ENCODE peak calls at places on chromosomes 4 and X, in four cellular contexts. B, H, V and X are unnamed samples.

GRCh38 chr4:107689912-107690587 is 30.0 kb downstream of the PAPSS1 start:
- DNase-seq in B (no peak), H (peak), V (no peak), X (no peak)

GRCh38 chr4:84531689-84532088 is 32.6 kb upstream of the NKX6-1 start:
- DNase-seq in B (no peak), H (no peak), V (no peak), X (no peak)

GRCh38 chr4:7325541-7325940 is 109.2 kb downstream of the PSAPL1 start:
- DNase-seq in B (no peak), H (no peak), V (no peak), X (no peak)

GRCh38 chrX:99901091-99901490 is 509.0 kb downstream of the PCDH19 start:
- DNase-seq in B (no peak), H (no peak), V (no peak), X (no peak)

GRCh38 chr4:39083164-39083563 is 21.1 kb downstream of the KLHL5 start:
- DNase-seq in B (no peak), H (peak), V (no peak), X (peak)

GRCh38 chrX:30489323-30489722 is 88.2 kb downstream of the TASL start:
- DNase-seq in B (peak), H (no peak), V (no peak), X (no peak)

GRCh38 chrX:54415534-54416350 is 24.5 kb upstream of the TSR2 start:
- DNase-seq in B (no peak), H (no peak), V (no peak), X (peak)

GRCh38 chrX:52078133-52078532 is 9.2 kb upstream of the MAGED4B start:
- DNase-seq in B (no peak), H (no peak), V (no peak), X (peak)

GRCh38 chrX:151912221-151912620 is 468 bp upstream of the MAGEA4 start:
- DNase-seq in B (no peak), H (no peak), V (no peak), X (no peak)

GRCh38 chrX:152915541-152916241 is 17.8 kb downstream of the ZNF185 start:
- DNase-seq in B (no peak), H (no peak), V (no peak), X (peak)

GRCh38 chr4:41092128-41092527 is 122.2 kb downstream of the APBB2 start:
- DNase-seq in B (no peak), H (no peak), V (no peak), X (no peak)

GRCh38 chr4:137739391-137739790 is 207.1 kb upstream of the PCDH18 start:
- DNase-seq in B (no peak), H (no peak), V (no peak), X (no peak)

GRCh38 chrX:138710311-138710791 is 1.2 kb downstream of the FGF13 start:
- DNase-seq in B (no peak), H (no peak), V (no peak), X (peak)

GRCh38 chr4:19386786-19387185 is 864.9 kb upstream of the SLIT2 start:
- DNase-seq in B (no peak), H (no peak), V (no peak), X (no peak)

GRCh38 chrX:147646949-147647717 is 264.6 kb upstream of the FMR1 start:
- DNase-seq in B (no peak), H (no peak), V (no peak), X (no peak)

GRCh38 chr4:71107732-71108131 is 114.3 kb downstream of the DCK start:
- DNase-seq in B (no peak), H (no peak), V (no peak), X (no peak)

GRCh38 chr4:6885953-6886557 is 23.6 kb upstream of the TBC1D14 start:
- DNase-seq in B (no peak), H (no peak), V (no peak), X (peak)

GRCh38 chr4:174111350-174111888 is 172.0 kb downstream of the FBXO8 start:
- DNase-seq in B (peak), H (no peak), V (no peak), X (no peak)

GRCh38 chrX:132983496-132983895 is 25.1 kb upstream of the HS6ST2 start:
- DNase-seq in B (no peak), H (no peak), V (no peak), X (no peak)

GRCh38 chrX:17547658-17548057 is 172.7 kb downstream of the NHS start:
- DNase-seq in B (no peak), H (peak), V (peak), X (peak)

GRCh38 chr4:84451546-84451945 is 47.5 kb downstream of the NKX6-1 start:
- DNase-seq in B (no peak), H (no peak), V (no peak), X (peak)

GRCh38 chr4:127967141-127967775 is 2.1 kb downstream of the ABHD18 start:
- DNase-seq in B (no peak), H (no peak), V (no peak), X (no peak)

GRCh38 chr4:85732124-85732523 is 257.2 kb downstream of the ARHGAP24 start:
- DNase-seq in B (no peak), H (no peak), V (no peak), X (no peak)

GRCh38 chr4:105714071-105714521 is 5.5 kb downstream of the GSTCD start:
- DNase-seq in B (no peak), H (no peak), V (no peak), X (peak)

GRCh38 chrX:84339507-84340364 is 151.7 kb upstream of the RPS6KA6 start:
- DNase-seq in B (no peak), H (no peak), V (peak), X (peak)

GRCh38 chrX:100652266-100652665 is 8.3 kb downstream of the SRPX2 start:
- DNase-seq in B (no peak), H (no peak), V (no peak), X (no peak)

GRCh38 chr4:72701987-72702819 is 133.2 kb upstream of the ADAMTS3 start:
- DNase-seq in B (peak), H (peak), V (no peak), X (peak)

GRCh38 chrX:108022491-108023089 is 22.3 kb upstream of the VSIG1 start:
- DNase-seq in B (no peak), H (no peak), V (no peak), X (no peak)

GRCh38 chrX:29138003-29138402 is 550.8 kb downstream of the IL1RAPL1 start:
- DNase-seq in B (no peak), H (no peak), V (no peak), X (no peak)

GRCh38 chrX:113058634-113059033 is 218.0 kb upstream of the AMOT start:
- DNase-seq in B (no peak), H (no peak), V (no peak), X (no peak)

GRCh38 chr4:53595204-53595603 is 3.9 kb upstream of the LNX1 start:
- DNase-seq in B (no peak), H (no peak), V (no peak), X (no peak)

GRCh38 chrX:9285342-9285771 is 179.5 kb upstream of the TBL1X start:
- DNase-seq in B (no peak), H (no peak), V (peak), X (no peak)

GRCh38 chr4:88674565-88674964 is 23.1 kb downstream of the NAP1L5 start:
- DNase-seq in B (no peak), H (no peak), V (no peak), X (no peak)

GRCh38 chrX:26352891-26353430 is 137.0 kb downstream of the MAGEB5 start:
- DNase-seq in B (no peak), H (no peak), V (no peak), X (no peak)